ENCODE peak calls at places on chromosomes 3 and 15, in six cellular contexts. One of them, this sample, is unnamed.

GRCh38 chr3:155420869-155421486 is 127.5 kb upstream of the STRIT1 start:
- DNase-seq in GM23338: peak; percentile 48
- DNase-seq in fibroblast of the aortic adventitia: no peak
- DNase-seq in thyroid gland: no peak
- DNase-seq in astrocyte of the spinal cord: no peak
- DNase-seq in fibroblast of villous mesenchyme: no peak
- DNase-seq in this sample: no peak

GRCh38 chr3:194775266-194775665 is 89.6 kb downstream of the FAM43A start:
- DNase-seq in GM23338: no peak
- DNase-seq in fibroblast of the aortic adventitia: peak; percentile 61
- DNase-seq in thyroid gland: no peak
- DNase-seq in astrocyte of the spinal cord: no peak
- DNase-seq in fibroblast of villous mesenchyme: no peak
- DNase-seq in this sample: no peak

GRCh38 chr15:59303641-59304433 is 68.8 kb downstream of the MYO1E start:
- DNase-seq in GM23338: no peak
- DNase-seq in fibroblast of the aortic adventitia: no peak
- DNase-seq in thyroid gland: no peak
- DNase-seq in astrocyte of the spinal cord: peak; percentile 56
- DNase-seq in fibroblast of villous mesenchyme: no peak
- DNase-seq in this sample: peak; percentile 80

GRCh38 chr3:137746808-137747207 is 17.3 kb upstream of the SOX14 start:
- DNase-seq in GM23338: peak; percentile 58
- DNase-seq in fibroblast of the aortic adventitia: no peak
- DNase-seq in thyroid gland: no peak
- DNase-seq in astrocyte of the spinal cord: no peak
- DNase-seq in fibroblast of villous mesenchyme: no peak
- DNase-seq in this sample: no peak

GRCh38 chr3:100210777-100211145 is 50.0 kb upstream of the TBC1D23 start:
- DNase-seq in GM23338: peak; percentile 88
- DNase-seq in fibroblast of the aortic adventitia: peak; percentile 69
- DNase-seq in thyroid gland: no peak
- DNase-seq in astrocyte of the spinal cord: peak; percentile 94
- DNase-seq in fibroblast of villous mesenchyme: peak; percentile 98
- DNase-seq in this sample: peak; percentile 85

GRCh38 chr3:147141516-147141915 is 264.8 kb downstream of the ZIC4 start:
- DNase-seq in GM23338: no peak
- DNase-seq in fibroblast of the aortic adventitia: no peak
- DNase-seq in thyroid gland: no peak
- DNase-seq in astrocyte of the spinal cord: no peak
- DNase-seq in fibroblast of villous mesenchyme: no peak
- DNase-seq in this sample: no peak

GRCh38 chr15:72237286-72238224 is 6.6 kb upstream of the PKM start:
- DNase-seq in GM23338: peak; percentile 70
- DNase-seq in fibroblast of the aortic adventitia: peak; percentile 97
- DNase-seq in thyroid gland: peak; percentile 23
- DNase-seq in astrocyte of the spinal cord: peak; percentile 98
- DNase-seq in fibroblast of villous mesenchyme: peak; percentile 98
- DNase-seq in this sample: peak; percentile 97

GRCh38 chr15:72450805-72451204 is 23.3 kb upstream of the ARIH1 start:
- DNase-seq in GM23338: no peak
- DNase-seq in fibroblast of the aortic adventitia: no peak
- DNase-seq in thyroid gland: no peak
- DNase-seq in astrocyte of the spinal cord: no peak
- DNase-seq in fibroblast of villous mesenchyme: no peak
- DNase-seq in this sample: no peak

GRCh38 chr3:359672-360071 is 163.1 kb downstream of the CHL1 start:
- DNase-seq in GM23338: no peak
- DNase-seq in fibroblast of the aortic adventitia: no peak
- DNase-seq in thyroid gland: no peak
- DNase-seq in astrocyte of the spinal cord: no peak
- DNase-seq in fibroblast of villous mesenchyme: no peak
- DNase-seq in this sample: no peak

GRCh38 chr15:58839485-58839884 is 68.4 kb downstream of the MINDY2 start:
- DNase-seq in GM23338: peak; percentile 54
- DNase-seq in fibroblast of the aortic adventitia: peak; percentile 11
- DNase-seq in thyroid gland: no peak
- DNase-seq in astrocyte of the spinal cord: no peak
- DNase-seq in fibroblast of villous mesenchyme: peak; percentile 16
- DNase-seq in this sample: peak; percentile 31

GRCh38 chr15:93088981-93089854 is at the start of gene RGMA:
- DNase-seq in GM23338: peak; percentile 66
- DNase-seq in fibroblast of the aortic adventitia: no peak
- DNase-seq in thyroid gland: peak; percentile 13
- DNase-seq in astrocyte of the spinal cord: no peak
- DNase-seq in fibroblast of villous mesenchyme: no peak
- DNase-seq in this sample: no peak

GRCh38 chr3:139473155-139473771 is 3.1 kb downstream of the RBP2 start:
- DNase-seq in GM23338: no peak
- DNase-seq in fibroblast of the aortic adventitia: no peak
- DNase-seq in thyroid gland: no peak
- DNase-seq in astrocyte of the spinal cord: no peak
- DNase-seq in fibroblast of villous mesenchyme: peak; percentile 13
- DNase-seq in this sample: peak; percentile 11

GRCh38 chr3:187960820-187961219 is 193.1 kb upstream of the LPP start:
- DNase-seq in GM23338: no peak
- DNase-seq in fibroblast of the aortic adventitia: peak; percentile 80
- DNase-seq in thyroid gland: no peak
- DNase-seq in astrocyte of the spinal cord: peak; percentile 40
- DNase-seq in fibroblast of villous mesenchyme: no peak
- DNase-seq in this sample: peak; percentile 86

GRCh38 chr3:133874761-133875438 is 20.8 kb downstream of the RAB6B start:
- DNase-seq in GM23338: no peak
- DNase-seq in fibroblast of the aortic adventitia: no peak
- DNase-seq in thyroid gland: no peak
- DNase-seq in astrocyte of the spinal cord: no peak
- DNase-seq in fibroblast of villous mesenchyme: no peak
- DNase-seq in this sample: no peak

GRCh38 chr15:59168536-59168935 is 38.1 kb upstream of the LDHAL6B start:
- DNase-seq in GM23338: no peak
- DNase-seq in fibroblast of the aortic adventitia: peak; percentile 40
- DNase-seq in thyroid gland: no peak
- DNase-seq in astrocyte of the spinal cord: no peak
- DNase-seq in fibroblast of villous mesenchyme: peak; percentile 73
- DNase-seq in this sample: peak; percentile 73

GRCh38 chr3:155640098-155640497 is 104.8 kb downstream of the PLCH1 start:
- DNase-seq in GM23338: no peak
- DNase-seq in fibroblast of the aortic adventitia: no peak
- DNase-seq in thyroid gland: no peak
- DNase-seq in astrocyte of the spinal cord: no peak
- DNase-seq in fibroblast of villous mesenchyme: no peak
- DNase-seq in this sample: no peak

GRCh38 chr3:69364354-69364753 is 21.5 kb downstream of the FRMD4B start:
- DNase-seq in GM23338: no peak
- DNase-seq in fibroblast of the aortic adventitia: no peak
- DNase-seq in thyroid gland: no peak
- DNase-seq in astrocyte of the spinal cord: no peak
- DNase-seq in fibroblast of villous mesenchyme: peak; percentile 64
- DNase-seq in this sample: peak; percentile 35

GRCh38 chr3:13019243-13019701 is 54.0 kb downstream of the IQSEC1 start:
- DNase-seq in GM23338: peak; percentile 78
- DNase-seq in fibroblast of the aortic adventitia: peak; percentile 84
- DNase-seq in thyroid gland: peak; percentile 65
- DNase-seq in astrocyte of the spinal cord: peak; percentile 81
- DNase-seq in fibroblast of villous mesenchyme: peak; percentile 70
- DNase-seq in this sample: peak; percentile 78

GRCh38 chr3:100316656-100317069 is 17.9 kb upstream of the NIT2 start:
- DNase-seq in GM23338: peak; percentile 77
- DNase-seq in fibroblast of the aortic adventitia: peak; percentile 82
- DNase-seq in thyroid gland: peak; percentile 17
- DNase-seq in astrocyte of the spinal cord: peak; percentile 68
- DNase-seq in fibroblast of villous mesenchyme: peak; percentile 83
- DNase-seq in this sample: peak; percentile 77

GRCh38 chr3:194101592-194102432 is 34.1 kb upstream of the HES1 start:
- DNase-seq in GM23338: no peak
- DNase-seq in fibroblast of the aortic adventitia: no peak
- DNase-seq in thyroid gland: no peak
- DNase-seq in astrocyte of the spinal cord: no peak
- DNase-seq in fibroblast of villous mesenchyme: no peak
- DNase-seq in this sample: no peak

GRCh38 chr3:13104511-13104910 is 31.3 kb upstream of the IQSEC1 start:
- DNase-seq in GM23338: no peak
- DNase-seq in fibroblast of the aortic adventitia: no peak
- DNase-seq in thyroid gland: no peak
- DNase-seq in astrocyte of the spinal cord: no peak
- DNase-seq in fibroblast of villous mesenchyme: no peak
- DNase-seq in this sample: no peak

GRCh38 chr3:186502138-186502941 is 41.8 kb downstream of the CRYGS start:
- DNase-seq in GM23338: no peak
- DNase-seq in fibroblast of the aortic adventitia: no peak
- DNase-seq in thyroid gland: peak; percentile 51
- DNase-seq in astrocyte of the spinal cord: no peak
- DNase-seq in fibroblast of villous mesenchyme: no peak
- DNase-seq in this sample: no peak

GRCh38 chr3:48552111-48552911 is 4.3 kb downstream of the PFKFB4 start:
- DNase-seq in GM23338: no peak
- DNase-seq in fibroblast of the aortic adventitia: no peak
- DNase-seq in thyroid gland: peak; percentile 21
- DNase-seq in astrocyte of the spinal cord: no peak
- DNase-seq in fibroblast of villous mesenchyme: no peak
- DNase-seq in this sample: no peak

GRCh38 chr15:101358895-101359294 is 63.8 kb upstream of the SNRPA1 start:
- DNase-seq in GM23338: peak; percentile 37
- DNase-seq in fibroblast of the aortic adventitia: no peak
- DNase-seq in thyroid gland: no peak
- DNase-seq in astrocyte of the spinal cord: no peak
- DNase-seq in fibroblast of villous mesenchyme: no peak
- DNase-seq in this sample: no peak

GRCh38 chr3:59451041-59451763 is 401.4 kb upstream of the CFAP20DC start:
- DNase-seq in GM23338: no peak
- DNase-seq in fibroblast of the aortic adventitia: peak; percentile 2
- DNase-seq in thyroid gland: peak; percentile 30
- DNase-seq in astrocyte of the spinal cord: no peak
- DNase-seq in fibroblast of villous mesenchyme: no peak
- DNase-seq in this sample: no peak

GRCh38 chr3:9793161-9793781 is 389 bp downstream of the ARPC4 start:
- DNase-seq in GM23338: peak; percentile 62
- DNase-seq in fibroblast of the aortic adventitia: peak; percentile 52
- DNase-seq in thyroid gland: no peak
- DNase-seq in astrocyte of the spinal cord: peak; percentile 27
- DNase-seq in fibroblast of villous mesenchyme: peak; percentile 47
- DNase-seq in this sample: peak; percentile 51

GRCh38 chr3:41682996-41683395 is 278.9 kb downstream of the ULK4 start:
- DNase-seq in GM23338: no peak
- DNase-seq in fibroblast of the aortic adventitia: peak; percentile 51
- DNase-seq in thyroid gland: no peak
- DNase-seq in astrocyte of the spinal cord: peak; percentile 91
- DNase-seq in fibroblast of villous mesenchyme: peak; percentile 53
- DNase-seq in this sample: peak; percentile 48

DNA sequence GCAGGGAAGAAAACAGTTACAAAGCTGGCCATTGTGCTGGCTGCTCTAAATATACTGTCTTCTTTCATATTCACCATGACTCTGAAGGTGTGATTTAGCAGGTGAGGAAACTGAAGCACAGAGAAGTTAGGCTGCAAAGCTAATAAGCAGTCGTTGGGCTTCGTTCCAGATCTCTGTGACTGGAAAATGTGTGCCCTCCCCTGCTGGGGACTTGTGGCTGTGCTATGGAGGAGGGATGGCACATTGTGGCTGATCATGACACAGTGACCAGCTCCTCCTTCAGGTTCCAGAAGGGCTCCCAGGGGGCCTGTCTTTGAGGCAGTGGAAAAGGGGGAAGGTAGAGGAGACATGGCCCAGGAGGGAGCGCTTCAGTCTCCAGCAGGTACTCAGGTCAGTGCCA is 19.2 kb downstream of the PXK start:
- DNase-seq in GM23338: peak; percentile 43
- DNase-seq in fibroblast of the aortic adventitia: no peak
- DNase-seq in thyroid gland: peak; percentile 36
- DNase-seq in astrocyte of the spinal cord: no peak
- DNase-seq in fibroblast of villous mesenchyme: no peak
- DNase-seq in this sample: no peak
- H3K4me3 ChIP-seq in GM23338: no peak overlapping the region
- H3K4me3 ChIP-seq in fibroblast of the aortic adventitia: no peak overlapping the region
- H3K4me3 ChIP-seq in thyroid gland: no peak overlapping the region
- H3K4me3 ChIP-seq in astrocyte of the spinal cord: no peak overlapping the region
- H3K4me3 ChIP-seq in fibroblast of villous mesenchyme: no peak overlapping the region
- H3K4me3 ChIP-seq in this sample: no peak overlapping the region

GRCh38 chr15:40301467-40302179 is 6.1 kb downstream of the PLCB2 start:
- DNase-seq in GM23338: peak; percentile 73
- DNase-seq in fibroblast of the aortic adventitia: peak; percentile 24
- DNase-seq in thyroid gland: no peak
- DNase-seq in astrocyte of the spinal cord: no peak
- DNase-seq in fibroblast of villous mesenchyme: no peak
- DNase-seq in this sample: no peak

GRCh38 chr15:40302288-40302886 is 5.3 kb downstream of the PLCB2 start:
- DNase-seq in GM23338: no peak
- DNase-seq in fibroblast of the aortic adventitia: no peak
- DNase-seq in thyroid gland: no peak
- DNase-seq in astrocyte of the spinal cord: no peak
- DNase-seq in fibroblast of villous mesenchyme: no peak
- DNase-seq in this sample: no peak

GRCh38 chr15:40305281-40305680 is 2.5 kb downstream of the PLCB2 start:
- DNase-seq in GM23338: no peak
- DNase-seq in fibroblast of the aortic adventitia: no peak
- DNase-seq in thyroid gland: no peak
- DNase-seq in astrocyte of the spinal cord: no peak
- DNase-seq in fibroblast of villous mesenchyme: no peak
- DNase-seq in this sample: no peak

GRCh38 chr15:40302981-40303380 is 4.8 kb downstream of the PLCB2 start:
- DNase-seq in GM23338: no peak
- DNase-seq in fibroblast of the aortic adventitia: no peak
- DNase-seq in thyroid gland: no peak
- DNase-seq in astrocyte of the spinal cord: no peak
- DNase-seq in fibroblast of villous mesenchyme: no peak
- DNase-seq in this sample: no peak

DNA sequence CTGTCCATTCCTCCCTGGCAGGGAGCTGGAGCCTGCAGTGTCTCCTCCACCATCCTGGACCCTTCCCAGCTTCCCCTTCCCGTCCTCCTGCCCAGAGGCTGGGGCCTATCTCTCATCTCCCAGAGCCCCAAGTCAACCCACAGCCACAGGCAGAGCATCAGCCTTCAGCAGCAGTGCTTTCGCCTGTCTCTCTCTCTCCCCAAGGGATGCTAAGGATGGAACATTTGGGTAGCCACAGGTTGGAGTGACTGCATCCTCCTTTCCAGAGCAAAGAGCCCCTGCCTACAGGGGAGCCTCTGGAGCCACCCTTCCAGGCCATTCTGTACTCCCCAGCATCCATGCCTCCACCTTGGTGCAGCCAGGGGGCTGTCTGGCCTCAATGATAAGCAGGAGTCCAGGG is 4.2 kb downstream of the PLCB2 start:
- DNase-seq in GM23338: no peak
- DNase-seq in fibroblast of the aortic adventitia: no peak
- DNase-seq in thyroid gland: no peak
- DNase-seq in astrocyte of the spinal cord: no peak
- DNase-seq in fibroblast of villous mesenchyme: no peak
- DNase-seq in this sample: no peak
- H3K4me3 ChIP-seq in GM23338: no peak overlapping the region
- H3K4me3 ChIP-seq in fibroblast of the aortic adventitia: no peak overlapping the region
- H3K4me3 ChIP-seq in thyroid gland: no peak overlapping the region
- H3K4me3 ChIP-seq in astrocyte of the spinal cord: no peak overlapping the region
- H3K4me3 ChIP-seq in fibroblast of villous mesenchyme: no peak overlapping the region
- H3K4me3 ChIP-seq in this sample: no peak overlapping the region

GRCh38 chr3:160108357-160108756 is 116.9 kb upstream of the C3orf80 start:
- DNase-seq in GM23338: no peak
- DNase-seq in fibroblast of the aortic adventitia: no peak
- DNase-seq in thyroid gland: no peak
- DNase-seq in astrocyte of the spinal cord: no peak
- DNase-seq in fibroblast of villous mesenchyme: no peak
- DNase-seq in this sample: no peak
- H3K4me3 ChIP-seq in GM23338: no peak overlapping the region
- H3K4me3 ChIP-seq in fibroblast of the aortic adventitia: no peak overlapping the region
- H3K4me3 ChIP-seq in thyroid gland: no peak overlapping the region
- H3K4me3 ChIP-seq in astrocyte of the spinal cord: no peak overlapping the region
- H3K4me3 ChIP-seq in fibroblast of villous mesenchyme: no peak overlapping the region
- H3K4me3 ChIP-seq in this sample: no peak overlapping the region

GRCh38 chr15:25597576-25597975 is 158.8 kb upstream of the UBE3A start:
- DNase-seq in GM23338: no peak
- DNase-seq in fibroblast of the aortic adventitia: no peak
- DNase-seq in thyroid gland: no peak
- DNase-seq in astrocyte of the spinal cord: no peak
- DNase-seq in fibroblast of villous mesenchyme: no peak
- DNase-seq in this sample: peak; percentile 2
- H3K4me3 ChIP-seq in GM23338: no peak overlapping the region
- H3K4me3 ChIP-seq in fibroblast of the aortic adventitia: no peak overlapping the region
- H3K4me3 ChIP-seq in thyroid gland: no peak overlapping the region
- H3K4me3 ChIP-seq in astrocyte of the spinal cord: no peak overlapping the region
- H3K4me3 ChIP-seq in fibroblast of villous mesenchyme: no peak overlapping the region
- H3K4me3 ChIP-seq in this sample: no peak overlapping the region

This sample was measured in fibroblast of mammary gland.